ENCODE peak calls at places on chromosomes 12 and 14, in ten cellular contexts. One of them, this sample, is unnamed.

GRCh38 chr12:96493101-96493500 is 3.7 kb downstream of the CFAP54 start:
- DNase-seq in BJ: no peak
- DNase-seq in NCI-H82: no peak
- DNase-seq in stimulated activated CD8-positive, alpha-beta memory T cell treated with anti-CD3 and anti-CD28 coated beads, Interleukin-7, amount 100 ng/mL, for 1 hour: no peak
- DNase-seq in fibroblast of the conjunctiva: no peak
- DNase-seq in breast epithelium: no peak
- DNase-seq in Caki2: no peak
- DNase-seq in foreskin fibroblast: peak
- DNase-seq in cardiac fibroblast: no peak
- DNase-seq in G401: no peak
- DNase-seq in this sample: no peak

GRCh38 chr14:102592969-102593840 is 756 bp downstream of the RCOR1 start:
- DNase-seq in BJ: no peak
- DNase-seq in NCI-H82: peak
- DNase-seq in stimulated activated CD8-positive, alpha-beta memory T cell treated with anti-CD3 and anti-CD28 coated beads, Interleukin-7, amount 100 ng/mL, for 1 hour: peak
- DNase-seq in fibroblast of the conjunctiva: no peak
- DNase-seq in breast epithelium: peak
- DNase-seq in Caki2: peak
- DNase-seq in foreskin fibroblast: peak
- DNase-seq in cardiac fibroblast: peak
- DNase-seq in G401: peak
- DNase-seq in this sample: peak

GRCh38 chr12:41189395-41190251 is 1.5 kb downstream of the PDZRN4 start:
- DNase-seq in BJ: no peak
- DNase-seq in NCI-H82: peak
- DNase-seq in stimulated activated CD8-positive, alpha-beta memory T cell treated with anti-CD3 and anti-CD28 coated beads, Interleukin-7, amount 100 ng/mL, for 1 hour: no peak
- DNase-seq in fibroblast of the conjunctiva: no peak
- DNase-seq in breast epithelium: no peak
- DNase-seq in Caki2: no peak
- DNase-seq in foreskin fibroblast: peak
- DNase-seq in cardiac fibroblast: no peak
- DNase-seq in G401: no peak
- DNase-seq in this sample: peak

GRCh38 chr14:96663491-96664067 is 133.6 kb upstream of the VRK1 start:
- DNase-seq in BJ: no peak
- DNase-seq in NCI-H82: no peak
- DNase-seq in stimulated activated CD8-positive, alpha-beta memory T cell treated with anti-CD3 and anti-CD28 coated beads, Interleukin-7, amount 100 ng/mL, for 1 hour: no peak
- DNase-seq in fibroblast of the conjunctiva: no peak
- DNase-seq in breast epithelium: no peak
- DNase-seq in Caki2: no peak
- DNase-seq in foreskin fibroblast: no peak
- DNase-seq in cardiac fibroblast: no peak
- DNase-seq in G401: no peak
- DNase-seq in this sample: no peak

GRCh38 chr12:116397148-116397547 is 119.7 kb upstream of the MED13L start:
- DNase-seq in BJ: no peak
- DNase-seq in NCI-H82: no peak
- DNase-seq in stimulated activated CD8-positive, alpha-beta memory T cell treated with anti-CD3 and anti-CD28 coated beads, Interleukin-7, amount 100 ng/mL, for 1 hour: no peak
- DNase-seq in fibroblast of the conjunctiva: peak
- DNase-seq in breast epithelium: no peak
- DNase-seq in Caki2: no peak
- DNase-seq in foreskin fibroblast: peak
- DNase-seq in cardiac fibroblast: peak
- DNase-seq in G401: no peak
- DNase-seq in this sample: no peak

GRCh38 chr14:62097072-62097471 is 334.9 kb downstream of the SNAPC1 start:
- DNase-seq in BJ: no peak
- DNase-seq in NCI-H82: no peak
- DNase-seq in stimulated activated CD8-positive, alpha-beta memory T cell treated with anti-CD3 and anti-CD28 coated beads, Interleukin-7, amount 100 ng/mL, for 1 hour: no peak
- DNase-seq in fibroblast of the conjunctiva: no peak
- DNase-seq in breast epithelium: no peak
- DNase-seq in Caki2: no peak
- DNase-seq in foreskin fibroblast: peak
- DNase-seq in cardiac fibroblast: no peak
- DNase-seq in G401: no peak
- DNase-seq in this sample: no peak

GRCh38 chr12:87491598-87491997 is 537.6 kb downstream of the C12orf50 start:
- DNase-seq in BJ: no peak
- DNase-seq in NCI-H82: no peak
- DNase-seq in stimulated activated CD8-positive, alpha-beta memory T cell treated with anti-CD3 and anti-CD28 coated beads, Interleukin-7, amount 100 ng/mL, for 1 hour: no peak
- DNase-seq in fibroblast of the conjunctiva: no peak
- DNase-seq in breast epithelium: no peak
- DNase-seq in Caki2: no peak
- DNase-seq in foreskin fibroblast: no peak
- DNase-seq in cardiac fibroblast: no peak
- DNase-seq in G401: no peak
- DNase-seq in this sample: no peak

GRCh38 chr12:104682790-104683279 is 226.1 kb downstream of the CHST11 start:
- DNase-seq in BJ: no peak
- DNase-seq in NCI-H82: no peak
- DNase-seq in stimulated activated CD8-positive, alpha-beta memory T cell treated with anti-CD3 and anti-CD28 coated beads, Interleukin-7, amount 100 ng/mL, for 1 hour: peak
- DNase-seq in fibroblast of the conjunctiva: no peak
- DNase-seq in breast epithelium: no peak
- DNase-seq in Caki2: no peak
- DNase-seq in foreskin fibroblast: no peak
- DNase-seq in cardiac fibroblast: no peak
- DNase-seq in G401: no peak
- DNase-seq in this sample: no peak

GRCh38 chr14:99121027-99121875 is 150.7 kb downstream of the BCL11B start:
- DNase-seq in BJ: no peak
- DNase-seq in NCI-H82: no peak
- DNase-seq in stimulated activated CD8-positive, alpha-beta memory T cell treated with anti-CD3 and anti-CD28 coated beads, Interleukin-7, amount 100 ng/mL, for 1 hour: no peak
- DNase-seq in fibroblast of the conjunctiva: no peak
- DNase-seq in breast epithelium: peak
- DNase-seq in Caki2: no peak
- DNase-seq in foreskin fibroblast: no peak
- DNase-seq in cardiac fibroblast: no peak
- DNase-seq in G401: no peak
- DNase-seq in this sample: no peak

GRCh38 chr12:116077431-116077830 is 200.1 kb downstream of the MED13L start:
- DNase-seq in BJ: no peak
- DNase-seq in NCI-H82: no peak
- DNase-seq in stimulated activated CD8-positive, alpha-beta memory T cell treated with anti-CD3 and anti-CD28 coated beads, Interleukin-7, amount 100 ng/mL, for 1 hour: no peak
- DNase-seq in fibroblast of the conjunctiva: no peak
- DNase-seq in breast epithelium: no peak
- DNase-seq in Caki2: no peak
- DNase-seq in foreskin fibroblast: no peak
- DNase-seq in cardiac fibroblast: no peak
- DNase-seq in G401: no peak
- DNase-seq in this sample: no peak

GRCh38 chr14:106691601-106692291 is 1165.4 kb downstream of the TMEM121 start:
- DNase-seq in BJ: no peak
- DNase-seq in NCI-H82: peak
- DNase-seq in stimulated activated CD8-positive, alpha-beta memory T cell treated with anti-CD3 and anti-CD28 coated beads, Interleukin-7, amount 100 ng/mL, for 1 hour: no peak
- DNase-seq in fibroblast of the conjunctiva: no peak
- DNase-seq in breast epithelium: no peak
- DNase-seq in Caki2: no peak
- DNase-seq in foreskin fibroblast: no peak
- DNase-seq in cardiac fibroblast: no peak
- DNase-seq in G401: no peak
- DNase-seq in this sample: peak

GRCh38 chr14:52299692-52300278 is 14.3 kb upstream of the PTGER2 start:
- DNase-seq in BJ: peak
- DNase-seq in NCI-H82: peak
- DNase-seq in stimulated activated CD8-positive, alpha-beta memory T cell treated with anti-CD3 and anti-CD28 coated beads, Interleukin-7, amount 100 ng/mL, for 1 hour: no peak
- DNase-seq in fibroblast of the conjunctiva: peak
- DNase-seq in breast epithelium: no peak
- DNase-seq in Caki2: peak
- DNase-seq in foreskin fibroblast: peak
- DNase-seq in cardiac fibroblast: peak
- DNase-seq in G401: peak
- DNase-seq in this sample: no peak

GRCh38 chr12:31950492-31950891 is 8.7 kb upstream of the RESF1 start:
- DNase-seq in BJ: no peak
- DNase-seq in NCI-H82: no peak
- DNase-seq in stimulated activated CD8-positive, alpha-beta memory T cell treated with anti-CD3 and anti-CD28 coated beads, Interleukin-7, amount 100 ng/mL, for 1 hour: no peak
- DNase-seq in fibroblast of the conjunctiva: no peak
- DNase-seq in breast epithelium: no peak
- DNase-seq in Caki2: no peak
- DNase-seq in foreskin fibroblast: no peak
- DNase-seq in cardiac fibroblast: no peak
- DNase-seq in G401: no peak
- DNase-seq in this sample: no peak

GRCh38 chr12:3553681-3554546 is 62.9 kb downstream of the PRMT8 start:
- DNase-seq in BJ: no peak
- DNase-seq in NCI-H82: peak
- DNase-seq in stimulated activated CD8-positive, alpha-beta memory T cell treated with anti-CD3 and anti-CD28 coated beads, Interleukin-7, amount 100 ng/mL, for 1 hour: no peak
- DNase-seq in fibroblast of the conjunctiva: no peak
- DNase-seq in breast epithelium: no peak
- DNase-seq in Caki2: no peak
- DNase-seq in foreskin fibroblast: no peak
- DNase-seq in cardiac fibroblast: no peak
- DNase-seq in G401: no peak
- DNase-seq in this sample: no peak

GRCh38 chr12:96427269-96427729 is 27.1 kb upstream of the CDK17 start:
- DNase-seq in BJ: peak
- DNase-seq in NCI-H82: peak
- DNase-seq in stimulated activated CD8-positive, alpha-beta memory T cell treated with anti-CD3 and anti-CD28 coated beads, Interleukin-7, amount 100 ng/mL, for 1 hour: no peak
- DNase-seq in fibroblast of the conjunctiva: peak
- DNase-seq in breast epithelium: peak
- DNase-seq in Caki2: peak
- DNase-seq in foreskin fibroblast: peak
- DNase-seq in cardiac fibroblast: peak
- DNase-seq in G401: no peak
- DNase-seq in this sample: peak

GRCh38 chr12:50620050-50620974 is 115.5 kb downstream of the DIP2B start:
- DNase-seq in BJ: peak
- DNase-seq in NCI-H82: peak
- DNase-seq in stimulated activated CD8-positive, alpha-beta memory T cell treated with anti-CD3 and anti-CD28 coated beads, Interleukin-7, amount 100 ng/mL, for 1 hour: no peak
- DNase-seq in fibroblast of the conjunctiva: peak
- DNase-seq in breast epithelium: no peak
- DNase-seq in Caki2: peak
- DNase-seq in foreskin fibroblast: peak
- DNase-seq in cardiac fibroblast: peak
- DNase-seq in G401: no peak
- DNase-seq in this sample: peak

GRCh38 chr14:100874051-100874410 is 29.5 kb downstream of the RTL1 start:
- DNase-seq in BJ: no peak
- DNase-seq in NCI-H82: no peak
- DNase-seq in stimulated activated CD8-positive, alpha-beta memory T cell treated with anti-CD3 and anti-CD28 coated beads, Interleukin-7, amount 100 ng/mL, for 1 hour: no peak
- DNase-seq in fibroblast of the conjunctiva: no peak
- DNase-seq in breast epithelium: no peak
- DNase-seq in Caki2: no peak
- DNase-seq in foreskin fibroblast: no peak
- DNase-seq in cardiac fibroblast: no peak
- DNase-seq in G401: no peak
- DNase-seq in this sample: no peak

GRCh38 chr12:94832780-94833760 is 170.4 kb downstream of the NDUFA12 start:
- DNase-seq in BJ: no peak
- DNase-seq in NCI-H82: peak
- DNase-seq in stimulated activated CD8-positive, alpha-beta memory T cell treated with anti-CD3 and anti-CD28 coated beads, Interleukin-7, amount 100 ng/mL, for 1 hour: no peak
- DNase-seq in fibroblast of the conjunctiva: peak
- DNase-seq in breast epithelium: no peak
- DNase-seq in Caki2: no peak
- DNase-seq in foreskin fibroblast: peak
- DNase-seq in cardiac fibroblast: peak
- DNase-seq in G401: no peak
- DNase-seq in this sample: peak

GRCh38 chr14:99441157-99441870 is 39.3 kb downstream of the SETD3 start:
- DNase-seq in BJ: no peak
- DNase-seq in NCI-H82: peak
- DNase-seq in stimulated activated CD8-positive, alpha-beta memory T cell treated with anti-CD3 and anti-CD28 coated beads, Interleukin-7, amount 100 ng/mL, for 1 hour: no peak
- DNase-seq in fibroblast of the conjunctiva: no peak
- DNase-seq in breast epithelium: no peak
- DNase-seq in Caki2: no peak
- DNase-seq in foreskin fibroblast: peak
- DNase-seq in cardiac fibroblast: peak
- DNase-seq in G401: no peak
- DNase-seq in this sample: no peak

GRCh38 chr12:100986595-100987547 is 192.3 kb downstream of the ANO4 start:
- DNase-seq in BJ: peak
- DNase-seq in NCI-H82: no peak
- DNase-seq in stimulated activated CD8-positive, alpha-beta memory T cell treated with anti-CD3 and anti-CD28 coated beads, Interleukin-7, amount 100 ng/mL, for 1 hour: no peak
- DNase-seq in fibroblast of the conjunctiva: no peak
- DNase-seq in breast epithelium: no peak
- DNase-seq in Caki2: no peak
- DNase-seq in foreskin fibroblast: peak
- DNase-seq in cardiac fibroblast: peak
- DNase-seq in G401: no peak
- DNase-seq in this sample: no peak

GRCh38 chr14:97180304-97181200 is 383.4 kb downstream of the VRK1 start:
- DNase-seq in BJ: no peak
- DNase-seq in NCI-H82: no peak
- DNase-seq in stimulated activated CD8-positive, alpha-beta memory T cell treated with anti-CD3 and anti-CD28 coated beads, Interleukin-7, amount 100 ng/mL, for 1 hour: no peak
- DNase-seq in fibroblast of the conjunctiva: no peak
- DNase-seq in breast epithelium: no peak
- DNase-seq in Caki2: peak
- DNase-seq in foreskin fibroblast: peak
- DNase-seq in cardiac fibroblast: peak
- DNase-seq in G401: no peak
- DNase-seq in this sample: no peak

This sample was measured in SJCRH30.